ENCODE peak calls at places on chromosomes 4 and X, in seven cellular contexts. One of them, this sample, is unnamed.

GRCh38 chr4:11393551-11393950 is 35.1 kb downstream of the HS3ST1 start:
- DNase-seq in neuronal stem cell: no peak
- DNase-seq in CD4-positive, alpha-beta memory T cell: no peak
- DNase-seq in mesenchymal stem cell: no peak
- DNase-seq in ovary: no peak
- DNase-seq in heart left ventricle: no peak
- DNase-seq in breast epithelium: no peak
- DNase-seq in this sample: no peak

GRCh38 chrX:154040307-154040756 is 20.6 kb upstream of the IRAK1 start:
- DNase-seq in neuronal stem cell: no peak
- DNase-seq in CD4-positive, alpha-beta memory T cell: no peak
- DNase-seq in mesenchymal stem cell: peak; percentile 97
- DNase-seq in ovary: no peak
- DNase-seq in heart left ventricle: no peak
- DNase-seq in breast epithelium: no peak
- DNase-seq in this sample: no peak

GRCh38 chr4:147366164-147366563 is 114.7 kb upstream of the EDNRA start:
- DNase-seq in neuronal stem cell: no peak
- DNase-seq in CD4-positive, alpha-beta memory T cell: no peak
- DNase-seq in mesenchymal stem cell: no peak
- DNase-seq in ovary: no peak
- DNase-seq in heart left ventricle: no peak
- DNase-seq in breast epithelium: no peak
- DNase-seq in this sample: no peak

GRCh38 chrX:10040961-10041360 is 73.8 kb downstream of the CLDN34 start:
- DNase-seq in neuronal stem cell: no peak
- DNase-seq in CD4-positive, alpha-beta memory T cell: no peak
- DNase-seq in mesenchymal stem cell: no peak
- DNase-seq in ovary: no peak
- DNase-seq in heart left ventricle: no peak
- DNase-seq in breast epithelium: no peak
- DNase-seq in this sample: no peak

GRCh38 chr4:140071806-140072205 is 82.2 kb downstream of the MAML3 start:
- DNase-seq in neuronal stem cell: no peak
- DNase-seq in CD4-positive, alpha-beta memory T cell: peak; percentile 54
- DNase-seq in mesenchymal stem cell: no peak
- DNase-seq in ovary: no peak
- DNase-seq in heart left ventricle: peak; percentile 69
- DNase-seq in breast epithelium: no peak
- DNase-seq in this sample: no peak

GRCh38 chrX:103878466-103879151 is 46.6 kb upstream of the RAB9B start:
- DNase-seq in neuronal stem cell: no peak
- DNase-seq in CD4-positive, alpha-beta memory T cell: no peak
- DNase-seq in mesenchymal stem cell: peak; percentile 60
- DNase-seq in ovary: no peak
- DNase-seq in heart left ventricle: no peak
- DNase-seq in breast epithelium: no peak
- DNase-seq in this sample: no peak

GRCh38 chr4:113122066-113122465 is 72.6 kb downstream of the ANK2 start:
- DNase-seq in neuronal stem cell: no peak
- DNase-seq in CD4-positive, alpha-beta memory T cell: no peak
- DNase-seq in mesenchymal stem cell: no peak
- DNase-seq in ovary: no peak
- DNase-seq in heart left ventricle: no peak
- DNase-seq in breast epithelium: no peak
- DNase-seq in this sample: no peak

GRCh38 chr4:15479089-15479912 is 9.6 kb downstream of the CC2D2A start:
- DNase-seq in neuronal stem cell: peak; percentile 80
- DNase-seq in CD4-positive, alpha-beta memory T cell: no peak
- DNase-seq in mesenchymal stem cell: peak; percentile 91
- DNase-seq in ovary: peak; percentile 58
- DNase-seq in heart left ventricle: peak; percentile 27
- DNase-seq in breast epithelium: no peak
- DNase-seq in this sample: peak; percentile 81

GRCh38 chr4:100894339-100894870 is 376.6 kb upstream of the EMCN start:
- DNase-seq in neuronal stem cell: no peak
- DNase-seq in CD4-positive, alpha-beta memory T cell: no peak
- DNase-seq in mesenchymal stem cell: no peak
- DNase-seq in ovary: no peak
- DNase-seq in heart left ventricle: no peak
- DNase-seq in breast epithelium: no peak
- DNase-seq in this sample: no peak

GRCh38 chr4:142405021-142405991 is 440.8 kb downstream of the INPP4B start:
- DNase-seq in neuronal stem cell: peak; percentile 15
- DNase-seq in CD4-positive, alpha-beta memory T cell: peak; percentile 64
- DNase-seq in mesenchymal stem cell: peak; percentile 79
- DNase-seq in ovary: peak; percentile 48
- DNase-seq in heart left ventricle: peak; percentile 49
- DNase-seq in breast epithelium: no peak
- DNase-seq in this sample: no peak

GRCh38 chrX:38036471-38036870 is 30.1 kb downstream of the SYTL5 start:
- DNase-seq in neuronal stem cell: no peak
- DNase-seq in CD4-positive, alpha-beta memory T cell: no peak
- DNase-seq in mesenchymal stem cell: no peak
- DNase-seq in ovary: no peak
- DNase-seq in heart left ventricle: no peak
- DNase-seq in breast epithelium: no peak
- DNase-seq in this sample: no peak

GRCh38 chr4:144347116-144347515 is 206.6 kb upstream of the GYPA start:
- DNase-seq in neuronal stem cell: no peak
- DNase-seq in CD4-positive, alpha-beta memory T cell: no peak
- DNase-seq in mesenchymal stem cell: no peak
- DNase-seq in ovary: no peak
- DNase-seq in heart left ventricle: no peak
- DNase-seq in breast epithelium: no peak
- DNase-seq in this sample: no peak

GRCh38 chr4:77158487-77158861 is 1.5 kb downstream of the CCNG2 start:
- DNase-seq in neuronal stem cell: no peak
- DNase-seq in CD4-positive, alpha-beta memory T cell: peak; percentile 6
- DNase-seq in mesenchymal stem cell: no peak
- DNase-seq in ovary: peak; percentile 44
- DNase-seq in heart left ventricle: no peak
- DNase-seq in breast epithelium: no peak
- DNase-seq in this sample: no peak

GRCh38 chr4:32189130-32189529 is 1469.0 kb downstream of the PCDH7 start:
- DNase-seq in neuronal stem cell: no peak
- DNase-seq in CD4-positive, alpha-beta memory T cell: no peak
- DNase-seq in mesenchymal stem cell: no peak
- DNase-seq in ovary: no peak
- DNase-seq in heart left ventricle: no peak
- DNase-seq in breast epithelium: no peak
- DNase-seq in this sample: no peak

GRCh38 chrX:153794897-153795816 is 689 bp downstream of the SSR4 start:
- DNase-seq in neuronal stem cell: no peak
- DNase-seq in CD4-positive, alpha-beta memory T cell: no peak
- DNase-seq in mesenchymal stem cell: peak; percentile 26
- DNase-seq in ovary: no peak
- DNase-seq in heart left ventricle: no peak
- DNase-seq in breast epithelium: no peak
- DNase-seq in this sample: no peak

GRCh38 chr4:110613710-110614109 is 9.2 kb downstream of the PITX2 start:
- DNase-seq in neuronal stem cell: no peak
- DNase-seq in CD4-positive, alpha-beta memory T cell: no peak
- DNase-seq in mesenchymal stem cell: no peak
- DNase-seq in ovary: no peak
- DNase-seq in heart left ventricle: no peak
- DNase-seq in breast epithelium: no peak
- DNase-seq in this sample: no peak
- H3K27me3 ChIP-seq in neuronal stem cell: peaks cover 82% of the 10 kb centered on the region
- H3K27me3 ChIP-seq in CD4-positive, alpha-beta memory T cell: peaks cover 61% of the 10 kb centered on the region
- H3K27me3 ChIP-seq in mesenchymal stem cell: peaks cover 74% of the 10 kb centered on the region
- H3K27me3 ChIP-seq in ovary: no peaks in the 10 kb centered on the region
- H3K27me3 ChIP-seq in heart left ventricle: peaks cover 91% of the 10 kb centered on the region
- H3K27me3 ChIP-seq in breast epithelium: peaks cover 96% of the 10 kb centered on the region
- H3K27me3 ChIP-seq in this sample: no peaks in the 10 kb centered on the region

DNA sequence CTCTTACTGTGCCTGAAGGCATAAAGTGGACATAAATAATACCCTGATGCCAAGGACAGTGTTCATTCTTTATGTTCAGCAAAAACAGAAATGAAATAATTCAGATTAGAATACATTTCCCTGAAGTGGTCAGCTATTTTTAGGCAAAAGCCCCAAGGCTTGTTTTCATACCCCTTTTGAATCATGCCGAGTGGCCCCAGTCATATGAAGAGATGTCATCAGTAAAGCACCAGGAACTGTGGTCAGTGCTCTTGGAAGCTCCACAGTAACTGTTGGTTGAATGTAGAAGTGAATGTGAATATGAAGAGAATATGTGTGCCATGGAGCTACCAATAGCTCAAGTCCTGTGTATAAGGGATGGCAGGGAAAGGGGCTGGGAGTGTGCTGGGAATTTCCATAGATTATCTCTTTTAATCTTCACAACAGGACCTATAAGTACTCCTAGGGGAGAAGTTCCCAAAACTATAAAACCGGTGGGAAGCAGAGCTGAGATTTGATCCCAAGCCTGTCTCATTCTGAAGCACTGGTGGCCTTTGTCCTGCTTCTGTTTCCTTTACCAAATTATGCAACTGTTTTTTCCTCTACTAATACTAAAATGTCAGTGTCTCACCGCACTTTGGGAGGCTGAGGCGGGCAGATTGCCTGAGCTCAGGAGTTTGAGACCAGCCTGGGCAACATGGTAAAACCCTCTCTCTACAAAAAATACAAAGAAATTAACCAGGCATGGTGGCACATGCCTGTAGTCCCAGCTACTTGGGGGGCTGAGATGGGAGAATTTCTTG is 52.6 kb downstream of the FNIP2 start:
- DNase-seq in neuronal stem cell: no peak
- DNase-seq in CD4-positive, alpha-beta memory T cell: no peak
- DNase-seq in mesenchymal stem cell: peak; percentile 50
- DNase-seq in ovary: no peak
- DNase-seq in heart left ventricle: no peak
- DNase-seq in breast epithelium: no peak
- DNase-seq in this sample: no peak
- H3K27me3 ChIP-seq in neuronal stem cell: no peaks in the 10 kb centered on the region
- H3K27me3 ChIP-seq in CD4-positive, alpha-beta memory T cell: no peaks in the 10 kb centered on the region
- H3K27me3 ChIP-seq in mesenchymal stem cell: no peaks in the 10 kb centered on the region
- H3K27me3 ChIP-seq in ovary: no peaks in the 10 kb centered on the region
- H3K27me3 ChIP-seq in heart left ventricle: no peaks in the 10 kb centered on the region
- H3K27me3 ChIP-seq in breast epithelium: no peaks in the 10 kb centered on the region
- H3K27me3 ChIP-seq in this sample: no peaks in the 10 kb centered on the region

DNA sequence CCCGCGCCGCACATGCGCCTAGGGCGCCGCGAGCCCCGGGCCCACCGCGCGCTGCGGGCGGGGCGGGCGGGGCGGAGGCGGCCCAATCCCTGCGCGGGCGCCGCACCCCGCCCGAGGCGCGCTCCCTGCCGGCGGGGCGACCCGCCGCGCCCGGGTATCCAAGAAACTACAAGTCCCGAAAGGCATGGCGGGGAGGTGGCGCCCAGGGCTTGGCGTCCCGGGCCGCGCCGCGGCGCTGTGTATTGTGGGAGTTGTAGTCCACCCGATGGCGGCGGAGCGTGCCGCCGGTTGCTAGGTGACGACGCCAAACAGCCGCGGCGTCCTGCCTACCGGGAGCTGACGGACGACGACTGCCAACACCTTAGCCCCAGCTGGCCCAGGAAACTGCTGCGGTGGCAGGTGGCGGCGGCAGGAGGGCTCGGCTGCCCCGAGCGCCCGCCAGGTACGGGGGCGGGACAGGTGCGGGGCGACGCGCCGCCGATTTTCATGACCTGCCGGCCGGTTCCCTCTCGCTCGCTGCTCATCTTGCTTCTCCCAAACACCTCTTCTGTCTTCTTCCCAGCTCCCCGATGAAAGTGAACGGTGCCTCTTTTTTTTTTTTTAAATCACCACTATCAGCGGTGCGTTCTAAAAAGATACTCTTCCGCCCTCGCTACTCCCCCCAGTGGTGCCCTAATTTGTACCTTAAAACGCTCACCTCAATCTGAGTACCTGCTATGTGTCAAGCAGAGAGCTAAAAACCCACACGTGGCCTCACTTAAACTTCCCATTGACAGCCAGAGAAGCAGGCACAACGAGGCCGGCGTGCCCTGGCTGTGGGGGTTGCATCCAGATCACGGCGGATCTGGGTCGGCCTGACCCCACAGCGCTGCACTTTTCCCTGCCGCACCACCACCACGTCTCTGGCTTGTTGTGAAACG is at the start of gene CFAP99:
- DNase-seq in neuronal stem cell: peak; percentile 94
- DNase-seq in CD4-positive, alpha-beta memory T cell: peak; percentile 96
- DNase-seq in mesenchymal stem cell: peak; percentile 94
- DNase-seq in ovary: peak; percentile 96
- DNase-seq in heart left ventricle: peak; percentile 99
- DNase-seq in breast epithelium: peak; percentile 97
- DNase-seq in this sample: peak; percentile 98
- H3K27me3 ChIP-seq in neuronal stem cell: peaks cover 89% of the 10 kb centered on the region
- H3K27me3 ChIP-seq in CD4-positive, alpha-beta memory T cell: no peaks in the 10 kb centered on the region
- H3K27me3 ChIP-seq in mesenchymal stem cell: peaks cover 58% of the 10 kb centered on the region
- H3K27me3 ChIP-seq in ovary: peaks cover 3% of the 10 kb centered on the region
- H3K27me3 ChIP-seq in heart left ventricle: peaks cover 19% of the 10 kb centered on the region
- H3K27me3 ChIP-seq in breast epithelium: peaks cover 56% of the 10 kb centered on the region
- H3K27me3 ChIP-seq in this sample: peaks cover 45% of the 10 kb centered on the region

GRCh38 chr4:82042042-82042441 is 331.7 kb downstream of the HNRNPD start:
- DNase-seq in neuronal stem cell: no peak
- DNase-seq in CD4-positive, alpha-beta memory T cell: no peak
- DNase-seq in mesenchymal stem cell: no peak
- DNase-seq in ovary: no peak
- DNase-seq in heart left ventricle: no peak
- DNase-seq in breast epithelium: no peak
- DNase-seq in this sample: no peak
- H3K27me3 ChIP-seq in neuronal stem cell: peaks cover 51% of the 10 kb centered on the region
- H3K27me3 ChIP-seq in CD4-positive, alpha-beta memory T cell: no peaks in the 10 kb centered on the region
- H3K27me3 ChIP-seq in mesenchymal stem cell: peaks cover 50% of the 10 kb centered on the region
- H3K27me3 ChIP-seq in ovary: no peaks in the 10 kb centered on the region
- H3K27me3 ChIP-seq in heart left ventricle: peaks cover 4% of the 10 kb centered on the region
- H3K27me3 ChIP-seq in breast epithelium: no peaks in the 10 kb centered on the region
- H3K27me3 ChIP-seq in this sample: peaks cover 2% of the 10 kb centered on the region

GRCh38 chr4:186644316-186644638 is 79.4 kb downstream of the FAT1 start:
- DNase-seq in neuronal stem cell: no peak
- DNase-seq in CD4-positive, alpha-beta memory T cell: no peak
- DNase-seq in mesenchymal stem cell: peak; percentile 36
- DNase-seq in ovary: no peak
- DNase-seq in heart left ventricle: no peak
- DNase-seq in breast epithelium: no peak
- DNase-seq in this sample: no peak

GRCh38 chr4:186650401-186651180 is 73.1 kb downstream of the FAT1 start:
- DNase-seq in neuronal stem cell: no peak
- DNase-seq in CD4-positive, alpha-beta memory T cell: no peak
- DNase-seq in mesenchymal stem cell: no peak
- DNase-seq in ovary: no peak
- DNase-seq in heart left ventricle: no peak
- DNase-seq in breast epithelium: no peak
- DNase-seq in this sample: no peak

GRCh38 chr4:186651181-186651603 is 72.5 kb downstream of the FAT1 start:
- DNase-seq in neuronal stem cell: no peak
- DNase-seq in CD4-positive, alpha-beta memory T cell: no peak
- DNase-seq in mesenchymal stem cell: no peak
- DNase-seq in ovary: no peak
- DNase-seq in heart left ventricle: no peak
- DNase-seq in breast epithelium: no peak
- DNase-seq in this sample: peak; percentile 59

GRCh38 chr4:186644737-186645261 is 78.9 kb downstream of the FAT1 start:
- DNase-seq in neuronal stem cell: no peak
- DNase-seq in CD4-positive, alpha-beta memory T cell: no peak
- DNase-seq in mesenchymal stem cell: peak; percentile 51
- DNase-seq in ovary: no peak
- DNase-seq in heart left ventricle: peak; percentile 49
- DNase-seq in breast epithelium: no peak
- DNase-seq in this sample: no peak

DNA sequence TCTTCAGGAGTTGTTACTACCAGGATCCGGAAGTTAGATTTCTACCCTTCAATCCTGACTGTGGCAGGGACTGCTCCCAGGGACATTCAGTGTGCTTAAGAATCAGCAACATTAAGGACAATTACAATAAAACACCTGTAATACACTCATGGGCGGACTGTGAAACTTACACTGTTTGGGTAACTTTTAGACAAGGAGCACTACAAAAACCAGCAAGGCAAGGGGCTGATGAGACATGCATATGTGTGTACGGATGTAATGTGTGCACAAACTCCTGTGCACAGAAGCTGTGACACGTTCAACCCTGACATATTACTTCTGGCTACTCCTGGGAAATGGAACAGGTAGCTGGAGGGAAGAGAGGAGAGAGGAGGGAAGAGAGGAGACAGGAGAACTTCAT is 75.8 kb downstream of the FAT1 start:
- DNase-seq in neuronal stem cell: no peak
- DNase-seq in CD4-positive, alpha-beta memory T cell: no peak
- DNase-seq in mesenchymal stem cell: no peak
- DNase-seq in ovary: no peak
- DNase-seq in heart left ventricle: no peak
- DNase-seq in breast epithelium: no peak
- DNase-seq in this sample: no peak
- H3K27me3 ChIP-seq in neuronal stem cell: no peaks in the 10 kb centered on the region
- H3K27me3 ChIP-seq in CD4-positive, alpha-beta memory T cell: no peaks in the 10 kb centered on the region
- H3K27me3 ChIP-seq in mesenchymal stem cell: no peaks in the 10 kb centered on the region
- H3K27me3 ChIP-seq in ovary: no peaks in the 10 kb centered on the region
- H3K27me3 ChIP-seq in heart left ventricle: no peaks in the 10 kb centered on the region
- H3K27me3 ChIP-seq in breast epithelium: no peaks in the 10 kb centered on the region
- H3K27me3 ChIP-seq in this sample: no peaks in the 10 kb centered on the region